ENCODE peak calls at places on chromosomes 2 and 18, in eight cellular contexts. W, N, S, K, C, U, F and G are unnamed samples.

GRCh38 chr2:76160683-76161082 is 450.0 kb upstream of the GCFC2 start:
- DNase-seq in W (no peak), N (no peak), S (no peak), K (no peak), C (no peak), U (no peak), F (no peak), G (no peak)

GRCh38 chr18:45540146-45540545 is 75.1 kb upstream of the SLC14A2 start:
- DNase-seq in W (no peak), N (no peak), S (no peak), K (no peak), C (no peak), U (no peak), F (no peak), G (no peak)

GRCh38 chr2:75608684-75609333 is 37.8 kb upstream of the MRPL19 start:
- DNase-seq in W (peak), N (peak), S (peak), K (peak), C (no peak), U (peak), F (no peak), G (no peak)

GRCh38 chr2:120445431-120446143 is 99.7 kb downstream of the INHBB start:
- DNase-seq in W (no peak), N (no peak), S (peak), K (no peak), C (no peak), U (no peak), F (no peak), G (peak)

GRCh38 chr2:12321017-12321641 is 395.6 kb upstream of the TRIB2 start:
- DNase-seq in W (no peak), N (no peak), S (peak), K (no peak), C (peak), U (peak), F (peak), G (peak)

GRCh38 chr2:60359569-60359968 is 193.9 kb downstream of the BCL11A start:
- DNase-seq in W (no peak), N (no peak), S (no peak), K (no peak), C (no peak), U (no peak), F (no peak), G (no peak)

GRCh38 chr2:20930928-20931327 is 108.0 kb upstream of the LDAH start:
- DNase-seq in W (no peak), N (no peak), S (peak), K (no peak), C (peak), U (no peak), F (peak), G (peak)

GRCh38 chr18:47969851-47970250 is 39.4 kb upstream of the SMAD2 start:
- DNase-seq in W (no peak), N (no peak), S (no peak), K (no peak), C (no peak), U (no peak), F (no peak), G (no peak)

GRCh38 chr2:121408641-121409040 is 122.0 kb upstream of the RNU4ATAC start:
- DNase-seq in W (no peak), N (no peak), S (peak), K (no peak), C (no peak), U (no peak), F (peak), G (no peak)

GRCh38 chr2:230987137-230988020 is 8.5 kb upstream of the SPATA3 start:
- DNase-seq in W (no peak), N (peak), S (peak), K (peak), C (peak), U (peak), F (peak), G (peak)

GRCh38 chr2:68974946-68975665 is 670 bp downstream of the GKN1 start:
- DNase-seq in W (no peak), N (no peak), S (no peak), K (no peak), C (no peak), U (no peak), F (no peak), G (no peak)

GRCh38 chr2:220188031-220188430 is 560.6 kb downstream of the SLC4A3 start:
- DNase-seq in W (no peak), N (no peak), S (peak), K (no peak), C (peak), U (no peak), F (no peak), G (peak)

GRCh38 chr2:13114391-13114790 is 397.7 kb downstream of the TRIB2 start:
- DNase-seq in W (no peak), N (peak), S (peak), K (no peak), C (no peak), U (no peak), F (no peak), G (peak)

GRCh38 chr2:67895171-67895941 is 167.4 kb downstream of the C1D start:
- DNase-seq in W (no peak), N (no peak), S (no peak), K (no peak), C (no peak), U (no peak), F (peak), G (peak)